ENCODE peak calls at places on chromosomes 6 and 20, in seven cellular contexts. P, G, V, A, X, B and C are unnamed samples.

GRCh38 chr20:39661833-39662232 is 699.7 kb downstream of the DHX35 start:
- DNase-seq in V (no peak), P (no peak), G (no peak), X (peak; percentile 58), B (peak; percentile 56), A (no peak), C (no peak)

GRCh38 chr20:58891076-58891685 is 38.7 kb downstream of the GNAS start:
- DNase-seq in P (peak; percentile 84), G (peak; percentile 84), A (peak; percentile 91), X (peak; percentile 35), B (peak; percentile 76), V (peak; percentile 86), C (no peak)

GRCh38 chr6:83878902-83879644 is 19.6 kb downstream of the CYB5R4 start:
- DNase-seq in B (no peak), G (no peak), V (no peak), P (no peak), A (no peak), X (no peak), C (no peak)

GRCh38 chr20:63612276-63612931 is 14.5 kb downstream of the GMEB2 start:
- DNase-seq in P (peak; percentile 51), A (no peak), G (peak; percentile 72), V (no peak), B (no peak), X (no peak), C (no peak)

GRCh38 chr6:118783931-118784528 is 109.9 kb upstream of the ASF1A start:
- DNase-seq in V (no peak), B (no peak), X (no peak), G (no peak), P (no peak), A (no peak), C (no peak)

GRCh38 chr6:15431762-15432495 is 186.1 kb downstream of the JARID2 start:
- DNase-seq in A (peak; percentile 67), B (no peak), P (no peak), V (no peak), G (peak; percentile 57), X (peak; percentile 25), C (no peak)

GRCh38 chr6:142485256-142485655 is 183.4 kb downstream of the ADGRG6 start:
- DNase-seq in P (no peak), B (peak; percentile 6), G (no peak), A (no peak), X (no peak), V (no peak), C (no peak)

GRCh38 chr6:122736166-122736565 is 43.4 kb upstream of the FABP7 start:
- DNase-seq in B (no peak), V (no peak), X (no peak), G (no peak), P (no peak), A (no peak), C (no peak)

GRCh38 chr6:127866766-127867165 is 34.1 kb downstream of the THEMIS start:
- DNase-seq in X (no peak), B (no peak), A (no peak), V (no peak), P (no peak), G (no peak), C (no peak)

GRCh38 chr20:6705920-6706500 is 61.5 kb upstream of the BMP2 start:
- DNase-seq in X (no peak), B (no peak), V (no peak), A (no peak), P (no peak), G (no peak), C (no peak)

GRCh38 chr6:10633216-10633615 is 61.2 kb downstream of the C6orf52 start:
- DNase-seq in A (no peak), X (peak; percentile 77), G (no peak), B (peak; percentile 85), V (no peak), P (no peak), C (peak; percentile 11)

GRCh38 chr6:86516087-86516486 is 421.2 kb upstream of the HTR1E start:
- DNase-seq in P (no peak), A (no peak), V (no peak), X (no peak), G (no peak), B (no peak), C (no peak)

GRCh38 chr6:36071281-36071680 is 43.7 kb downstream of the MAPK14 start:
- DNase-seq in A (no peak), G (no peak), B (no peak), V (no peak), X (no peak), P (no peak), C (no peak)

GRCh38 chr6:54191460-54191859 is 80.2 kb downstream of the MLIP start:
- DNase-seq in A (no peak), V (no peak), P (no peak), X (peak; percentile 68), G (no peak), B (peak; percentile 36), C (no peak)

GRCh38 chr6:33592595-33593413 is 12.7 kb upstream of the BAK1 start:
- DNase-seq in X (no peak), V (peak; percentile 78), P (no peak), G (peak; percentile 62), A (peak; percentile 68), B (no peak), C (no peak)

GRCh38 chr20:25177890-25178321 is 17.6 kb upstream of the ENTPD6 start:
- DNase-seq in X (no peak), P (peak; percentile 58), G (peak; percentile 64), B (peak; percentile 50), V (no peak), A (no peak), C (no peak)

GRCh38 chr20:50329981-50330503 is 139.4 kb downstream of the CEBPB start:
- DNase-seq in B (no peak), V (no peak), X (no peak), G (no peak), P (no peak), A (no peak), C (no peak)

GRCh38 chr20:34689486-34689885 is 12.6 kb upstream of the PIGU start:
- DNase-seq in A (no peak), G (no peak), B (no peak), P (no peak), V (no peak), X (peak; percentile 25), C (no peak)

GRCh38 chr6:71403422-71404134 is 115.0 kb downstream of the OGFRL1 start:
- DNase-seq in V (no peak), B (peak; percentile 32), X (no peak), P (no peak), A (peak; percentile 16), G (no peak), C (no peak)
- H3K4me3 ChIP-seq in V (no peak overlapping the region), B (peak overlapping the region; percentile 11), X (peak overlapping the region; percentile 53), P (no peak overlapping the region), A (no peak overlapping the region), G (no peak overlapping the region), C (no peak overlapping the region)

DNA sequence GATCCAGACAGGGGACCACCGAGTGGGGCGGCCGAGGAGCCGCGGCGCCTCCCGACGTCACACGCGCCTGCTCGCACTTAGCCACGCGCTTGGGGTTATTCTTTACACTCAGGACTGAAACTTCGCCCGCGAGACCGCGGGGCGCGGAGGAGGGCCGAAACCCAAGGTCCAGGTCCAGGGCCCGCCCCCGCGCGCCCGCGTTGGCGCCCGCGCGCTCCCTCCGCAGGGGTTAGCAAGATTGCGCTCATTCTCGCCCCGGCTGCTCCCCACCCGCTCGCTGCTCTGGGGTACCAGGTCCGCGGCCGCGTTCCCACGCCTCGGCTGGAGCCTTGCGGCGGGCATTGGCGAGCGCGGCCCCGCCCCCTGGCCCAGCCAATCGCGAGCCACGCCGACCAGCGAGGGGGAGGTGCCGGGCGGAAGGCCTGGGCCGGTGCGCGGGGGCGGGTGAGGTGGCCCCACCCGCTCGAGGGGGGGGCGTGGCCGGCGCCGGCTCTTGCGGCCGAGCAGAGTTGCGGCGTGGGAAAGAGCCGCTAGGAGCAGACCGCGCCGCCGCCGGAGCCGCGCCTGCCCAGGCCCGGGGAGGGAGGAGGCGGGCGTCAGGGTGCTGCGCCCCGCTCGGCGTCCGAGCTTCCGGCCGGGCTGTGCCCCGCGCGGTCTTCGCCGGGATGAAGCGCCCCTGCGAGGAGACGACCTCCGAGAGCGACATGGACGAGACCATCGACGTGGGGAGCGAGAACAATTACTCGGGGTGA is at the start of gene HEY2:
- DNase-seq in B (peak; percentile 91), X (peak; percentile 82), A (peak; percentile 95), V (peak; percentile 93), P (peak; percentile 91), G (peak; percentile 94), C (peak; percentile 24)
- TF ChIP-seq CTCF in B (no peak), X (no peak), A (no peak), V (no peak), P (no peak), G (no peak), C (no peak)

DNA sequence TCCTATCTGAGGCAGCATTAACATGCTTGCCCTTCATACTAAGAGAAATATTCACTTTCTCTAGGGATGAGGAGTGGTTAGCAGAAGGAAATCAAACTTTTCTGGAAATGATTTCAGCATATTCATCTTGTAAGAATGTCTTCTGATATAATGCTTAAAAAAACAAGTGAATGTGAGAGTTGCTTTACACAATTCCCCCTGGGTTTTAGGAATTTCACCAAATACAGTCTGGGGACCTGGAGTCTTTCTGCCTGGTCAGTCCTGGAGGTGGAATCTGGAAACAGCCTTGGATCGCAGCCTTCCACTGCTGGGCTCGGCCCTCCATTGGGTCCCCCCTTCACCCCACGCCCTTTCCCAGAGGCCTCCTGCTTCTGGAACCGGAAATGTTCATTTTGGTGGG is 100.4 kb downstream of the DACT2 start:
- DNase-seq in A (no peak), B (peak; percentile 14), V (no peak), G (no peak), X (peak; percentile 9), P (no peak), C (peak; percentile 20)
- H3K4me3 ChIP-seq in A (no peak overlapping the region), B (no peak overlapping the region), V (no peak overlapping the region), G (no peak overlapping the region), X (no peak overlapping the region), P (no peak overlapping the region), C (no peak overlapping the region)

GRCh38 chr6:32069878-32070515 is 31.8 kb downstream of the CYP21A2 start:
- DNase-seq in P (no peak), X (no peak), B (no peak), V (no peak), G (no peak), A (no peak), C (no peak)

GRCh38 chr6:32068867-32069266 is 30.7 kb downstream of the CYP21A2 start:
- DNase-seq in A (no peak), V (no peak), X (no peak), G (no peak), B (no peak), P (no peak), C (no peak)

GRCh38 chr6:32073066-32073465 is 34.9 kb downstream of the CYP21A2 start:
- DNase-seq in V (no peak), P (no peak), G (no peak), X (no peak), A (peak; percentile 39), B (no peak), C (no peak)

GRCh38 chr6:32069460-32069859 is 31.2 kb downstream of the CYP21A2 start:
- DNase-seq in V (no peak), B (no peak), X (no peak), G (no peak), A (no peak), P (no peak), C (no peak)

DNA sequence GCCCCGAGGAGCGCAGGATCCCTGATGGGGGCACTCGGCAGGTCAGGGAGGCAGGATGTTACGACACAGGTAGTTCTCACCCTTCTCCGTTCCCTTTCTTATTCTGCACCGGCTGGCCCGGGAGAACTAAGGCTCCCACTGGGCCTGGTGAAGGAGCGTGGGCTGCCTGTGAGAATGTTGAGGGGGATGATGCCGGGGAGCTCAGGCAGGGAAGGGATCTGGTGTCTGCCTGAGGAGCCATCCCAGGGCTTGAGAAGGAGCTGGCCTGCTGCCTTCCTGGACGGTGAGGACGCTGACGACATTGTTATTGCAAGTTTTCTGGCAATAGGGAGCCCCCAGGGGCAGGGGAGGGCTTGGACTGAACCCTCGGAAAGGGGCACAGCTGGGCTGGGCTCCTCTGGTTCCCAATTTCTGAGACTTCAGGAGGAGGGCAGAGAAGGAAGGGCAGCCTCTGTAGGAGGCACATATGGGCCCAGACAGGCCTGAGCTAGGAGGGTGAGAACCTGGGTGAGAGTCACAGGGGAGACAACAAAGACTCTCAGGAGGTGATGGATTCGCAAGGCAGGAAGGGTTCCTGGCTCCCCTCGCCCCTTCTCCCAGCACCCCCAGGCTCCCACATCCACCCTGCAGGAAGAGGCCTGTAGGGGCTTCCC is 32.7 kb downstream of the CYP21A2 start:
- DNase-seq in G (no peak), P (no peak), B (no peak), V (no peak), X (no peak), A (no peak), C (no peak)
- TF ChIP-seq CTCF in G (no peak), P (no peak), B (no peak), V (no peak), X (no peak), A (no peak), C (no peak)